ENCODE peak calls at places on chromosomes 6 and 20, in nine cellular contexts. One of them, this sample, is unnamed.

GRCh38 chr6:109073344-109074235 is 21.1 kb downstream of the SESN1 start:
- DNase-seq in posterior vena cava: no peak
- DNase-seq in heart right ventricle: no peak
- DNase-seq in HFFc6: peak; percentile 60
- DNase-seq in amygdala: no peak
- DNase-seq in cardiac muscle cell: peak; percentile 88
- DNase-seq in hypothalamus: no peak
- DNase-seq in GM06990: peak; percentile 25
- DNase-seq in WERI-Rb-1: peak; percentile 30
- DNase-seq in this sample: peak; percentile 44

GRCh38 chr6:82396964-82397761 is 33.5 kb downstream of the TPBG start:
- DNase-seq in posterior vena cava: no peak
- DNase-seq in hypothalamus: no peak
- DNase-seq in amygdala: no peak
- DNase-seq in GM06990: peak; percentile 39
- DNase-seq in heart right ventricle: no peak
- DNase-seq in cardiac muscle cell: peak; percentile 81
- DNase-seq in WERI-Rb-1: no peak
- DNase-seq in HFFc6: peak; percentile 92
- DNase-seq in this sample: peak; percentile 68

GRCh38 chr6:158172001-158172400 is 3.9 kb downstream of the GTF2H5 start:
- DNase-seq in heart right ventricle: no peak
- DNase-seq in hypothalamus: no peak
- DNase-seq in cardiac muscle cell: no peak
- DNase-seq in posterior vena cava: no peak
- DNase-seq in GM06990: no peak
- DNase-seq in HFFc6: no peak
- DNase-seq in amygdala: no peak
- DNase-seq in WERI-Rb-1: no peak
- DNase-seq in this sample: no peak

GRCh38 chr6:57276946-57277345 is 40.5 kb upstream of the PRIM2 start:
- DNase-seq in heart right ventricle: no peak
- DNase-seq in cardiac muscle cell: no peak
- DNase-seq in WERI-Rb-1: no peak
- DNase-seq in HFFc6: no peak
- DNase-seq in amygdala: no peak
- DNase-seq in hypothalamus: no peak
- DNase-seq in GM06990: no peak
- DNase-seq in posterior vena cava: no peak
- DNase-seq in this sample: no peak

GRCh38 chr6:149473080-149474052 is 11.4 kb downstream of the ZC3H12D start:
- DNase-seq in WERI-Rb-1: no peak
- DNase-seq in heart right ventricle: no peak
- DNase-seq in GM06990: no peak
- DNase-seq in posterior vena cava: peak; percentile 58
- DNase-seq in HFFc6: no peak
- DNase-seq in cardiac muscle cell: peak; percentile 20
- DNase-seq in hypothalamus: no peak
- DNase-seq in amygdala: no peak
- DNase-seq in this sample: no peak

GRCh38 chr20:51412991-51413471 is 129.5 kb downstream of the NFATC2 start:
- DNase-seq in cardiac muscle cell: peak; percentile 27
- DNase-seq in hypothalamus: no peak
- DNase-seq in amygdala: no peak
- DNase-seq in posterior vena cava: no peak
- DNase-seq in WERI-Rb-1: no peak
- DNase-seq in HFFc6: peak; percentile 19
- DNase-seq in heart right ventricle: no peak
- DNase-seq in GM06990: no peak
- DNase-seq in this sample: no peak

GRCh38 chr6:37103169-37104039 is 66.5 kb upstream of the PIM1 start:
- DNase-seq in cardiac muscle cell: no peak
- DNase-seq in posterior vena cava: no peak
- DNase-seq in HFFc6: no peak
- DNase-seq in heart right ventricle: peak; percentile 48
- DNase-seq in amygdala: no peak
- DNase-seq in WERI-Rb-1: peak; percentile 78
- DNase-seq in hypothalamus: peak; percentile 9
- DNase-seq in GM06990: peak; percentile 48
- DNase-seq in this sample: no peak

GRCh38 chr20:57263767-57264150 is 2.7 kb downstream of the BMP7 start:
- DNase-seq in GM06990: no peak
- DNase-seq in heart right ventricle: no peak
- DNase-seq in amygdala: no peak
- DNase-seq in WERI-Rb-1: no peak
- DNase-seq in hypothalamus: no peak
- DNase-seq in HFFc6: no peak
- DNase-seq in posterior vena cava: no peak
- DNase-seq in cardiac muscle cell: no peak
- DNase-seq in this sample: no peak

GRCh38 chr6:125733516-125734300 is 15.7 kb upstream of the HEY2 start:
- DNase-seq in GM06990: no peak
- DNase-seq in hypothalamus: no peak
- DNase-seq in cardiac muscle cell: no peak
- DNase-seq in HFFc6: no peak
- DNase-seq in WERI-Rb-1: no peak
- DNase-seq in amygdala: no peak
- DNase-seq in heart right ventricle: no peak
- DNase-seq in posterior vena cava: no peak
- DNase-seq in this sample: no peak

GRCh38 chr6:79810878-79811277 is 136.5 kb downstream of the ELOVL4 start:
- DNase-seq in heart right ventricle: no peak
- DNase-seq in HFFc6: no peak
- DNase-seq in WERI-Rb-1: peak; percentile 74
- DNase-seq in amygdala: no peak
- DNase-seq in GM06990: no peak
- DNase-seq in posterior vena cava: no peak
- DNase-seq in cardiac muscle cell: no peak
- DNase-seq in hypothalamus: no peak
- DNase-seq in this sample: no peak

GRCh38 chr6:163565140-163565539 is 150.6 kb downstream of the QKI start:
- DNase-seq in amygdala: no peak
- DNase-seq in GM06990: no peak
- DNase-seq in heart right ventricle: no peak
- DNase-seq in posterior vena cava: no peak
- DNase-seq in HFFc6: no peak
- DNase-seq in WERI-Rb-1: peak; percentile 38
- DNase-seq in cardiac muscle cell: peak; percentile 26
- DNase-seq in hypothalamus: no peak
- DNase-seq in this sample: no peak

GRCh38 chr20:43844778-43845614 is 69.7 kb upstream of the TOX2 start:
- DNase-seq in hypothalamus: no peak
- DNase-seq in cardiac muscle cell: peak; percentile 91
- DNase-seq in WERI-Rb-1: no peak
- DNase-seq in posterior vena cava: no peak
- DNase-seq in amygdala: no peak
- DNase-seq in heart right ventricle: peak; percentile 33
- DNase-seq in HFFc6: peak; percentile 82
- DNase-seq in GM06990: no peak
- DNase-seq in this sample: peak; percentile 23

GRCh38 chr6:167797079-167797870 is 29.4 kb upstream of the AFDN start:
- DNase-seq in HFFc6: no peak
- DNase-seq in cardiac muscle cell: no peak
- DNase-seq in WERI-Rb-1: no peak
- DNase-seq in hypothalamus: no peak
- DNase-seq in posterior vena cava: no peak
- DNase-seq in amygdala: no peak
- DNase-seq in heart right ventricle: no peak
- DNase-seq in GM06990: no peak
- DNase-seq in this sample: no peak

GRCh38 chr6:31620586-31621319 is at the start of gene PRRC2A:
- DNase-seq in WERI-Rb-1: peak; percentile 92
- DNase-seq in HFFc6: no peak
- DNase-seq in cardiac muscle cell: no peak
- DNase-seq in GM06990: no peak
- DNase-seq in posterior vena cava: peak; percentile 98
- DNase-seq in amygdala: no peak
- DNase-seq in heart right ventricle: peak; percentile 92
- DNase-seq in hypothalamus: peak; percentile 75
- DNase-seq in this sample: peak; percentile 97

GRCh38 chr6:134247854-134248580 is 69.9 kb downstream of the SGK1 start:
- DNase-seq in HFFc6: no peak
- DNase-seq in WERI-Rb-1: no peak
- DNase-seq in heart right ventricle: no peak
- DNase-seq in hypothalamus: no peak
- DNase-seq in posterior vena cava: no peak
- DNase-seq in cardiac muscle cell: no peak
- DNase-seq in GM06990: peak; percentile 28
- DNase-seq in amygdala: no peak
- DNase-seq in this sample: no peak

GRCh38 chr6:123415844-123416468 is 220.8 kb downstream of the TRDN start:
- DNase-seq in amygdala: peak; percentile 8
- DNase-seq in cardiac muscle cell: peak; percentile 63
- DNase-seq in HFFc6: peak; percentile 28
- DNase-seq in hypothalamus: peak; percentile 32
- DNase-seq in posterior vena cava: no peak
- DNase-seq in GM06990: no peak
- DNase-seq in WERI-Rb-1: peak; percentile 48
- DNase-seq in heart right ventricle: no peak
- DNase-seq in this sample: peak; percentile 15

GRCh38 chr6:70225052-70225451 is 77.8 kb downstream of the COL9A1 start:
- DNase-seq in heart right ventricle: no peak
- DNase-seq in HFFc6: no peak
- DNase-seq in hypothalamus: no peak
- DNase-seq in GM06990: no peak
- DNase-seq in amygdala: peak; percentile 24
- DNase-seq in cardiac muscle cell: no peak
- DNase-seq in posterior vena cava: no peak
- DNase-seq in WERI-Rb-1: peak; percentile 43
- DNase-seq in this sample: no peak

GRCh38 chr6:139931746-139932145 is 557.3 kb upstream of the CITED2 start:
- DNase-seq in hypothalamus: no peak
- DNase-seq in GM06990: no peak
- DNase-seq in amygdala: no peak
- DNase-seq in HFFc6: no peak
- DNase-seq in posterior vena cava: no peak
- DNase-seq in heart right ventricle: no peak
- DNase-seq in cardiac muscle cell: no peak
- DNase-seq in WERI-Rb-1: no peak
- DNase-seq in this sample: no peak

GRCh38 chr20:24739751-24740150 is 209.3 kb upstream of the CST7 start:
- DNase-seq in hypothalamus: no peak
- DNase-seq in WERI-Rb-1: no peak
- DNase-seq in GM06990: no peak
- DNase-seq in HFFc6: no peak
- DNase-seq in cardiac muscle cell: no peak
- DNase-seq in amygdala: no peak
- DNase-seq in heart right ventricle: no peak
- DNase-seq in posterior vena cava: no peak
- DNase-seq in this sample: no peak

GRCh38 chr6:154763650-154764049 is 30.4 kb downstream of the SCAF8 start:
- DNase-seq in cardiac muscle cell: peak; percentile 5
- DNase-seq in amygdala: no peak
- DNase-seq in posterior vena cava: no peak
- DNase-seq in hypothalamus: no peak
- DNase-seq in heart right ventricle: no peak
- DNase-seq in WERI-Rb-1: no peak
- DNase-seq in GM06990: no peak
- DNase-seq in HFFc6: no peak
- DNase-seq in this sample: no peak

GRCh38 chr6:18601515-18602035 is 214.4 kb downstream of the RNF144B start:
- DNase-seq in GM06990: no peak
- DNase-seq in heart right ventricle: no peak
- DNase-seq in hypothalamus: no peak
- DNase-seq in amygdala: no peak
- DNase-seq in posterior vena cava: no peak
- DNase-seq in WERI-Rb-1: no peak
- DNase-seq in HFFc6: no peak
- DNase-seq in cardiac muscle cell: no peak
- DNase-seq in this sample: no peak

GRCh38 chr20:37299718-37300529 is 10.5 kb downstream of the MANBAL start:
- DNase-seq in posterior vena cava: no peak
- DNase-seq in heart right ventricle: no peak
- DNase-seq in WERI-Rb-1: no peak
- DNase-seq in cardiac muscle cell: peak; percentile 62
- DNase-seq in GM06990: no peak
- DNase-seq in HFFc6: peak; percentile 34
- DNase-seq in hypothalamus: no peak
- DNase-seq in amygdala: no peak
- DNase-seq in this sample: no peak

GRCh38 chr20:47711046-47711752 is 74.1 kb downstream of the SULF2 start:
- DNase-seq in WERI-Rb-1: no peak
- DNase-seq in amygdala: no peak
- DNase-seq in heart right ventricle: no peak
- DNase-seq in cardiac muscle cell: no peak
- DNase-seq in GM06990: no peak
- DNase-seq in posterior vena cava: no peak
- DNase-seq in HFFc6: no peak
- DNase-seq in hypothalamus: no peak
- DNase-seq in this sample: no peak